ENCODE peak calls at places on chromosomes 16 and 17, in nine cellular contexts. One of them, this sample, is unnamed.

GRCh38 chr17:82961366-82962162 is 117.8 kb upstream of the METRNL start:
- DNase-seq in IMR-90: no peak
- DNase-seq in heart right ventricle: no peak
- DNase-seq in tibial nerve: no peak
- DNase-seq in aorta: peak; percentile 64
- DNase-seq in thyroid gland: no peak
- DNase-seq in kidney: peak; percentile 37
- DNase-seq in heart left ventricle: no peak
- DNase-seq in esophagus squamous epithelium: no peak
- DNase-seq in this sample: peak; percentile 65

GRCh38 chr17:82938486-82939212 is 98.8 kb upstream of the ZNF750 start:
- DNase-seq in IMR-90: no peak
- DNase-seq in aorta: peak; percentile 31
- DNase-seq in heart left ventricle: no peak
- DNase-seq in kidney: peak; percentile 39
- DNase-seq in esophagus squamous epithelium: no peak
- DNase-seq in thyroid gland: no peak
- DNase-seq in heart right ventricle: no peak
- DNase-seq in tibial nerve: no peak
- DNase-seq in this sample: peak; percentile 38

GRCh38 chr17:58282442-58282841 is 1.7 kb upstream of the MPO start:
- DNase-seq in kidney: peak; percentile 45
- DNase-seq in esophagus squamous epithelium: no peak
- DNase-seq in heart left ventricle: no peak
- DNase-seq in heart right ventricle: no peak
- DNase-seq in thyroid gland: no peak
- DNase-seq in aorta: no peak
- DNase-seq in tibial nerve: no peak
- DNase-seq in IMR-90: no peak
- DNase-seq in this sample: no peak

GRCh38 chr16:63596716-63597115 is 1525.1 kb downstream of the CDH11 start:
- DNase-seq in esophagus squamous epithelium: no peak
- DNase-seq in heart right ventricle: no peak
- DNase-seq in thyroid gland: no peak
- DNase-seq in aorta: no peak
- DNase-seq in heart left ventricle: no peak
- DNase-seq in IMR-90: no peak
- DNase-seq in tibial nerve: no peak
- DNase-seq in kidney: no peak
- DNase-seq in this sample: no peak

GRCh38 chr16:12321363-12321762 is 344.8 kb downstream of the SNX29 start:
- DNase-seq in heart left ventricle: no peak
- DNase-seq in aorta: no peak
- DNase-seq in tibial nerve: no peak
- DNase-seq in kidney: no peak
- DNase-seq in IMR-90: no peak
- DNase-seq in thyroid gland: peak; percentile 69
- DNase-seq in esophagus squamous epithelium: no peak
- DNase-seq in heart right ventricle: no peak
- DNase-seq in this sample: no peak

GRCh38 chr16:89187337-89188063 is 12.8 kb downstream of the SLC22A31 start:
- DNase-seq in heart left ventricle: peak; percentile 19
- DNase-seq in kidney: peak; percentile 64
- DNase-seq in tibial nerve: no peak
- DNase-seq in IMR-90: no peak
- DNase-seq in aorta: no peak
- DNase-seq in thyroid gland: no peak
- DNase-seq in esophagus squamous epithelium: no peak
- DNase-seq in heart right ventricle: peak; percentile 10
- DNase-seq in this sample: peak; percentile 75

GRCh38 chr17:17694229-17695081 is 13.2 kb downstream of the RAI1 start:
- DNase-seq in esophagus squamous epithelium: no peak
- DNase-seq in heart left ventricle: peak; percentile 84
- DNase-seq in thyroid gland: peak; percentile 65
- DNase-seq in kidney: peak; percentile 93
- DNase-seq in tibial nerve: peak; percentile 52
- DNase-seq in heart right ventricle: peak; percentile 78
- DNase-seq in aorta: peak; percentile 91
- DNase-seq in IMR-90: peak; percentile 55
- DNase-seq in this sample: peak; percentile 94

GRCh38 chr16:10984509-10984908 is 40.1 kb downstream of the CLEC16A start:
- DNase-seq in heart right ventricle: no peak
- DNase-seq in thyroid gland: no peak
- DNase-seq in esophagus squamous epithelium: no peak
- DNase-seq in heart left ventricle: no peak
- DNase-seq in tibial nerve: no peak
- DNase-seq in aorta: no peak
- DNase-seq in kidney: no peak
- DNase-seq in IMR-90: peak; percentile 93
- DNase-seq in this sample: no peak

GRCh38 chr17:63881935-63882601 is at the start of gene GH2:
- DNase-seq in IMR-90: peak; percentile 34
- DNase-seq in esophagus squamous epithelium: no peak
- DNase-seq in thyroid gland: peak; percentile 53
- DNase-seq in heart right ventricle: no peak
- DNase-seq in tibial nerve: no peak
- DNase-seq in heart left ventricle: no peak
- DNase-seq in kidney: no peak
- DNase-seq in aorta: no peak
- DNase-seq in this sample: peak; percentile 76

GRCh38 chr16:58499615-58500328 is at the start of gene NDRG4:
- DNase-seq in tibial nerve: no peak
- DNase-seq in esophagus squamous epithelium: no peak
- DNase-seq in heart right ventricle: peak; percentile 50
- DNase-seq in thyroid gland: no peak
- DNase-seq in heart left ventricle: peak; percentile 79
- DNase-seq in aorta: no peak
- DNase-seq in kidney: peak; percentile 79
- DNase-seq in IMR-90: peak; percentile 87
- DNase-seq in this sample: peak; percentile 83

GRCh38 chr16:67673712-67674580 is 7.3 kb downstream of the C16orf86 start:
- DNase-seq in esophagus squamous epithelium: no peak
- DNase-seq in thyroid gland: peak; percentile 64
- DNase-seq in heart right ventricle: peak; percentile 76
- DNase-seq in kidney: peak; percentile 94
- DNase-seq in tibial nerve: peak; percentile 47
- DNase-seq in IMR-90: no peak
- DNase-seq in heart left ventricle: peak; percentile 82
- DNase-seq in aorta: peak; percentile 82
- DNase-seq in this sample: peak; percentile 89

GRCh38 chr17:1718362-1719165 is 5.9 kb upstream of the WDR81 start:
- DNase-seq in IMR-90: no peak
- DNase-seq in heart right ventricle: no peak
- DNase-seq in tibial nerve: no peak
- DNase-seq in thyroid gland: peak; percentile 37
- DNase-seq in aorta: no peak
- DNase-seq in heart left ventricle: peak; percentile 37
- DNase-seq in esophagus squamous epithelium: no peak
- DNase-seq in kidney: peak; percentile 84
- DNase-seq in this sample: peak; percentile 84

GRCh38 chr16:29920690-29921371 is 5.2 kb downstream of the KCTD13 start:
- DNase-seq in IMR-90: no peak
- DNase-seq in aorta: peak; percentile 10
- DNase-seq in kidney: no peak
- DNase-seq in thyroid gland: no peak
- DNase-seq in heart right ventricle: no peak
- DNase-seq in heart left ventricle: no peak
- DNase-seq in tibial nerve: no peak
- DNase-seq in esophagus squamous epithelium: no peak
- DNase-seq in this sample: no peak

GRCh38 chr16:66750279-66751134 is 902 bp downstream of the DYNC1LI2 start:
- DNase-seq in thyroid gland: no peak
- DNase-seq in kidney: no peak
- DNase-seq in heart right ventricle: no peak
- DNase-seq in aorta: no peak
- DNase-seq in esophagus squamous epithelium: no peak
- DNase-seq in heart left ventricle: no peak
- DNase-seq in tibial nerve: no peak
- DNase-seq in IMR-90: no peak
- DNase-seq in this sample: no peak

GRCh38 chr16:81713295-81713772 is 65.8 kb upstream of the PLCG2 start:
- DNase-seq in kidney: peak; percentile 68
- DNase-seq in esophagus squamous epithelium: no peak
- DNase-seq in IMR-90: no peak
- DNase-seq in tibial nerve: no peak
- DNase-seq in aorta: no peak
- DNase-seq in heart left ventricle: no peak
- DNase-seq in heart right ventricle: no peak
- DNase-seq in thyroid gland: no peak
- DNase-seq in this sample: peak; percentile 72

GRCh38 chr16:47924950-47925349 is 230.8 kb downstream of the ABCC12 start:
- DNase-seq in kidney: no peak
- DNase-seq in thyroid gland: no peak
- DNase-seq in esophagus squamous epithelium: no peak
- DNase-seq in IMR-90: no peak
- DNase-seq in aorta: no peak
- DNase-seq in tibial nerve: no peak
- DNase-seq in heart right ventricle: no peak
- DNase-seq in heart left ventricle: no peak
- DNase-seq in this sample: no peak
- H3K4me1 ChIP-seq in kidney: no peaks in the 10 kb centered on the region
- H3K4me1 ChIP-seq in thyroid gland: no peaks in the 10 kb centered on the region
- H3K4me1 ChIP-seq in esophagus squamous epithelium: no peaks in the 10 kb centered on the region
- H3K4me1 ChIP-seq in IMR-90: peaks cover 2% of the 10 kb centered on the region
- H3K4me1 ChIP-seq in aorta: no peaks in the 10 kb centered on the region
- H3K4me1 ChIP-seq in tibial nerve: no peaks in the 10 kb centered on the region
- H3K4me1 ChIP-seq in heart right ventricle: no peaks in the 10 kb centered on the region
- H3K4me1 ChIP-seq in heart left ventricle: no peaks in the 10 kb centered on the region
- H3K4me1 ChIP-seq in this sample: no peaks in the 10 kb centered on the region

DNA sequence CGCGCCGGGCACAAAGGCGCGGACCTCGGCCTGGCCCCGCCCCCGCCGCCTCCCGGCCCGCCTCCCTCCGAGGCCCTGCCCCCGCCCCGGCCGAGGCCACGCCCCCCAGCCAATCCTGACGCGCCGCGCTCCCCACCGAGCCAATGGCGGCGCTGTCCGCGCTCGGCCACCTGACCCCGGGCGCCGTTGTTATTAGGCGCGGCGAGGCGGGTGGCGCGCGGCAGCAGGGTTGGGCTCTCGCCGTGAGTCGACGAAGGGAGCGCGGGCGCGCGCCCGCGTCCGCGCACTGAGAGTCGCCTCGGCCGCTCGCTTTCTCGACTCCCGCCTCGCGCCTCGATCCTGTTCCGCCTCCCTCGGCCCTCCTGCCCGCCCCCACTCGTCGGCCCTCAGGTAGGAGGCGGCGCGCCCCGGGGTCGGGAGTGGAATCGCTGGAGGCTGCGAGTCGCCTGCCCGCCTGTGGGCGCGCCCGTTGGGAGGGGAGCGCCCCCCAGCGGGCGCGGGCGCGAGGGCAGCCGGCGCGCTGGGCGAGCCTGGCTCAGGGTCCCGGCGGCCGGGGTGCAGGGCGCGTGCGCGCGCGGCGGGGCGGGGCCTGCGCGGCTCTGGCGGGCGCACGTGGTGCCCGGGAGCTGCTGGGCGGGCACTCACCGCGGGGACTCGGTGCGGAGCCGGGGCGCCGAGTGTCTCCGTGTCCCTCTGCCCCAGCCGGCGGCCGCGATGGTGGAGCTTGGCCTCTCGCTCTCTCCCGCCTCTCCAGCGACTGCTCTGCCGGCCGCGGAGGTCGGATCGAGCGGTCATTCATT is 405 bp upstream of the CBLN1 start:
- DNase-seq in heart left ventricle: peak; percentile 93
- DNase-seq in aorta: peak; percentile 90
- DNase-seq in thyroid gland: peak; percentile 92
- DNase-seq in IMR-90: peak; percentile 16
- DNase-seq in tibial nerve: peak; percentile 23
- DNase-seq in esophagus squamous epithelium: no peak
- DNase-seq in kidney: peak; percentile 84
- DNase-seq in heart right ventricle: peak; percentile 87
- DNase-seq in this sample: peak; percentile 84
- H3K4me3 ChIP-seq in heart left ventricle: peak overlapping the region; percentile 18
- H3K4me3 ChIP-seq in aorta: peak overlapping the region; percentile 46
- H3K4me3 ChIP-seq in thyroid gland: no peak overlapping the region
- H3K4me3 ChIP-seq in IMR-90: no peak overlapping the region
- H3K4me3 ChIP-seq in tibial nerve: no peak overlapping the region
- H3K4me3 ChIP-seq in esophagus squamous epithelium: peak overlapping the region; percentile 22
- H3K4me3 ChIP-seq in kidney: no peak overlapping the region
- H3K4me3 ChIP-seq in heart right ventricle: peak overlapping the region; percentile 51
- H3K4me3 ChIP-seq in this sample: peak overlapping the region; percentile 49

GRCh38 chr17:78325076-78325712 is 34.7 kb downstream of the SOCS3 start:
- DNase-seq in heart left ventricle: peak; percentile 78
- DNase-seq in esophagus squamous epithelium: no peak
- DNase-seq in aorta: no peak
- DNase-seq in heart right ventricle: peak; percentile 72
- DNase-seq in tibial nerve: no peak
- DNase-seq in kidney: peak; percentile 85
- DNase-seq in IMR-90: peak; percentile 61
- DNase-seq in thyroid gland: no peak
- DNase-seq in this sample: no peak
- H3K4me1 ChIP-seq in heart left ventricle: peaks cover 23% of the 10 kb centered on the region
- H3K4me1 ChIP-seq in esophagus squamous epithelium: peaks cover 57% of the 10 kb centered on the region
- H3K4me1 ChIP-seq in aorta: no peaks in the 10 kb centered on the region
- H3K4me1 ChIP-seq in heart right ventricle: peaks cover 39% of the 10 kb centered on the region
- H3K4me1 ChIP-seq in tibial nerve: peaks cover 54% of the 10 kb centered on the region
- H3K4me1 ChIP-seq in kidney: peaks cover 5% of the 10 kb centered on the region
- H3K4me1 ChIP-seq in IMR-90: peaks cover 43% of the 10 kb centered on the region
- H3K4me1 ChIP-seq in thyroid gland: peaks cover 45% of the 10 kb centered on the region
- H3K4me1 ChIP-seq in this sample: peaks cover 11% of the 10 kb centered on the region

GRCh38 chr17:35289222-35289621 is 46.4 kb downstream of the SLFN5 start:
- DNase-seq in heart right ventricle: no peak
- DNase-seq in aorta: no peak
- DNase-seq in IMR-90: no peak
- DNase-seq in thyroid gland: no peak
- DNase-seq in esophagus squamous epithelium: no peak
- DNase-seq in tibial nerve: no peak
- DNase-seq in heart left ventricle: no peak
- DNase-seq in kidney: no peak
- DNase-seq in this sample: no peak
- H3K4me3 ChIP-seq in heart right ventricle: no peak overlapping the region
- H3K4me3 ChIP-seq in aorta: no peak overlapping the region
- H3K4me3 ChIP-seq in IMR-90: no peak overlapping the region
- H3K4me3 ChIP-seq in thyroid gland: no peak overlapping the region
- H3K4me3 ChIP-seq in esophagus squamous epithelium: no peak overlapping the region
- H3K4me3 ChIP-seq in tibial nerve: no peak overlapping the region
- H3K4me3 ChIP-seq in heart left ventricle: no peak overlapping the region
- H3K4me3 ChIP-seq in kidney: no peak overlapping the region
- H3K4me3 ChIP-seq in this sample: no peak overlapping the region

This sample was measured in spleen.